ENCODE peak calls at places on chromosome 2, in nine cellular contexts. One of them, this sample, is unnamed.

GRCh38 chr2:73700111-73700510 is 37.0 kb downstream of the TPRKB start:
- ATAC-seq in sciatic nerve: peak
- ATAC-seq in aorta: peak
- ATAC-seq in stimulated activated effector memory CD8-positive, alpha-beta T cell treated with anti-CD3 and anti-CD28 coated beads, Interleukin-12 subunit alpha, Interleukin-12 subunit beta, amount 100 ng/mL, for 72 hours: no peak
- ATAC-seq in left cardiac atrium: no peak
- ATAC-seq in left ventricle myocardium superior: peak
- ATAC-seq in pancreas: peak
- ATAC-seq in right cardiac atrium: peak
- ATAC-seq in IMR-90: peak
- ATAC-seq in this sample: no peak

GRCh38 chr2:11562011-11562410 is 28.2 kb downstream of the GREB1 start:
- ATAC-seq in sciatic nerve: no peak
- ATAC-seq in aorta: no peak
- ATAC-seq in stimulated activated effector memory CD8-positive, alpha-beta T cell treated with anti-CD3 and anti-CD28 coated beads, Interleukin-12 subunit alpha, Interleukin-12 subunit beta, amount 100 ng/mL, for 72 hours: no peak
- ATAC-seq in left cardiac atrium: no peak
- ATAC-seq in left ventricle myocardium superior: no peak
- ATAC-seq in pancreas: no peak
- ATAC-seq in right cardiac atrium: no peak
- ATAC-seq in IMR-90: no peak
- ATAC-seq in this sample: no peak

GRCh38 chr2:15107137-15107536 is 454.0 kb downstream of the NBAS start:
- ATAC-seq in sciatic nerve: no peak
- ATAC-seq in aorta: no peak
- ATAC-seq in stimulated activated effector memory CD8-positive, alpha-beta T cell treated with anti-CD3 and anti-CD28 coated beads, Interleukin-12 subunit alpha, Interleukin-12 subunit beta, amount 100 ng/mL, for 72 hours: no peak
- ATAC-seq in left cardiac atrium: peak
- ATAC-seq in left ventricle myocardium superior: peak
- ATAC-seq in pancreas: no peak
- ATAC-seq in right cardiac atrium: peak
- ATAC-seq in IMR-90: no peak
- ATAC-seq in this sample: no peak

GRCh38 chr2:68745006-68745405 is 10.4 kb downstream of the ARHGAP25 start:
- ATAC-seq in sciatic nerve: no peak
- ATAC-seq in aorta: no peak
- ATAC-seq in stimulated activated effector memory CD8-positive, alpha-beta T cell treated with anti-CD3 and anti-CD28 coated beads, Interleukin-12 subunit alpha, Interleukin-12 subunit beta, amount 100 ng/mL, for 72 hours: peak
- ATAC-seq in left cardiac atrium: no peak
- ATAC-seq in left ventricle myocardium superior: no peak
- ATAC-seq in pancreas: no peak
- ATAC-seq in right cardiac atrium: no peak
- ATAC-seq in IMR-90: no peak
- ATAC-seq in this sample: peak

GRCh38 chr2:173588931-173589369 is 234.3 kb downstream of the CDCA7 start:
- ATAC-seq in sciatic nerve: no peak
- ATAC-seq in aorta: no peak
- ATAC-seq in stimulated activated effector memory CD8-positive, alpha-beta T cell treated with anti-CD3 and anti-CD28 coated beads, Interleukin-12 subunit alpha, Interleukin-12 subunit beta, amount 100 ng/mL, for 72 hours: no peak
- ATAC-seq in left cardiac atrium: no peak
- ATAC-seq in left ventricle myocardium superior: peak
- ATAC-seq in pancreas: no peak
- ATAC-seq in right cardiac atrium: no peak
- ATAC-seq in IMR-90: no peak
- ATAC-seq in this sample: no peak

GRCh38 chr2:227703280-227703732 is 14.5 kb downstream of the SLC19A3 start:
- ATAC-seq in sciatic nerve: peak
- ATAC-seq in aorta: peak
- ATAC-seq in stimulated activated effector memory CD8-positive, alpha-beta T cell treated with anti-CD3 and anti-CD28 coated beads, Interleukin-12 subunit alpha, Interleukin-12 subunit beta, amount 100 ng/mL, for 72 hours: no peak
- ATAC-seq in left cardiac atrium: peak
- ATAC-seq in left ventricle myocardium superior: no peak
- ATAC-seq in pancreas: peak
- ATAC-seq in right cardiac atrium: no peak
- ATAC-seq in IMR-90: peak
- ATAC-seq in this sample: no peak

GRCh38 chr2:158967731-158968395 is 577 bp upstream of the TANC1 start:
- ATAC-seq in sciatic nerve: peak
- ATAC-seq in aorta: peak
- ATAC-seq in stimulated activated effector memory CD8-positive, alpha-beta T cell treated with anti-CD3 and anti-CD28 coated beads, Interleukin-12 subunit alpha, Interleukin-12 subunit beta, amount 100 ng/mL, for 72 hours: no peak
- ATAC-seq in left cardiac atrium: peak
- ATAC-seq in left ventricle myocardium superior: peak
- ATAC-seq in pancreas: peak
- ATAC-seq in right cardiac atrium: peak
- ATAC-seq in IMR-90: peak
- ATAC-seq in this sample: no peak

GRCh38 chr2:96240341-96241038 is 25.3 kb downstream of the TMEM127 start:
- ATAC-seq in sciatic nerve: no peak
- ATAC-seq in aorta: no peak
- ATAC-seq in stimulated activated effector memory CD8-positive, alpha-beta T cell treated with anti-CD3 and anti-CD28 coated beads, Interleukin-12 subunit alpha, Interleukin-12 subunit beta, amount 100 ng/mL, for 72 hours: no peak
- ATAC-seq in left cardiac atrium: no peak
- ATAC-seq in left ventricle myocardium superior: peak
- ATAC-seq in pancreas: no peak
- ATAC-seq in right cardiac atrium: no peak
- ATAC-seq in IMR-90: no peak
- ATAC-seq in this sample: no peak

GRCh38 chr2:158666969-158667368 is 128.1 kb upstream of the DAPL1 start:
- ATAC-seq in sciatic nerve: no peak
- ATAC-seq in aorta: no peak
- ATAC-seq in stimulated activated effector memory CD8-positive, alpha-beta T cell treated with anti-CD3 and anti-CD28 coated beads, Interleukin-12 subunit alpha, Interleukin-12 subunit beta, amount 100 ng/mL, for 72 hours: no peak
- ATAC-seq in left cardiac atrium: no peak
- ATAC-seq in left ventricle myocardium superior: no peak
- ATAC-seq in pancreas: no peak
- ATAC-seq in right cardiac atrium: no peak
- ATAC-seq in IMR-90: no peak
- ATAC-seq in this sample: no peak

GRCh38 chr2:41965886-41966285 is 81.9 kb upstream of the PKDCC start:
- ATAC-seq in sciatic nerve: peak
- ATAC-seq in aorta: peak
- ATAC-seq in stimulated activated effector memory CD8-positive, alpha-beta T cell treated with anti-CD3 and anti-CD28 coated beads, Interleukin-12 subunit alpha, Interleukin-12 subunit beta, amount 100 ng/mL, for 72 hours: no peak
- ATAC-seq in left cardiac atrium: peak
- ATAC-seq in left ventricle myocardium superior: peak
- ATAC-seq in pancreas: no peak
- ATAC-seq in right cardiac atrium: peak
- ATAC-seq in IMR-90: no peak
- ATAC-seq in this sample: no peak

GRCh38 chr2:18623782-18624181 is 34.4 kb upstream of the NT5C1B start:
- ATAC-seq in sciatic nerve: no peak
- ATAC-seq in aorta: no peak
- ATAC-seq in stimulated activated effector memory CD8-positive, alpha-beta T cell treated with anti-CD3 and anti-CD28 coated beads, Interleukin-12 subunit alpha, Interleukin-12 subunit beta, amount 100 ng/mL, for 72 hours: no peak
- ATAC-seq in left cardiac atrium: no peak
- ATAC-seq in left ventricle myocardium superior: no peak
- ATAC-seq in pancreas: no peak
- ATAC-seq in right cardiac atrium: no peak
- ATAC-seq in IMR-90: peak
- ATAC-seq in this sample: no peak

GRCh38 chr2:109644571-109645275 is 30.6 kb downstream of the SOWAHC start:
- ATAC-seq in sciatic nerve: peak
- ATAC-seq in aorta: peak
- ATAC-seq in stimulated activated effector memory CD8-positive, alpha-beta T cell treated with anti-CD3 and anti-CD28 coated beads, Interleukin-12 subunit alpha, Interleukin-12 subunit beta, amount 100 ng/mL, for 72 hours: no peak
- ATAC-seq in left cardiac atrium: peak
- ATAC-seq in left ventricle myocardium superior: peak
- ATAC-seq in pancreas: peak
- ATAC-seq in right cardiac atrium: peak
- ATAC-seq in IMR-90: peak
- ATAC-seq in this sample: no peak

GRCh38 chr2:48467637-48468036 is 62.3 kb upstream of the STON1 start:
- ATAC-seq in sciatic nerve: no peak
- ATAC-seq in aorta: no peak
- ATAC-seq in stimulated activated effector memory CD8-positive, alpha-beta T cell treated with anti-CD3 and anti-CD28 coated beads, Interleukin-12 subunit alpha, Interleukin-12 subunit beta, amount 100 ng/mL, for 72 hours: peak
- ATAC-seq in left cardiac atrium: no peak
- ATAC-seq in left ventricle myocardium superior: no peak
- ATAC-seq in pancreas: no peak
- ATAC-seq in right cardiac atrium: no peak
- ATAC-seq in IMR-90: no peak
- ATAC-seq in this sample: peak

GRCh38 chr2:240232264-240232915 is 91.9 kb upstream of the OTOS start:
- ATAC-seq in sciatic nerve: no peak
- ATAC-seq in aorta: no peak
- ATAC-seq in stimulated activated effector memory CD8-positive, alpha-beta T cell treated with anti-CD3 and anti-CD28 coated beads, Interleukin-12 subunit alpha, Interleukin-12 subunit beta, amount 100 ng/mL, for 72 hours: no peak
- ATAC-seq in left cardiac atrium: no peak
- ATAC-seq in left ventricle myocardium superior: no peak
- ATAC-seq in pancreas: peak
- ATAC-seq in right cardiac atrium: no peak
- ATAC-seq in IMR-90: no peak
- ATAC-seq in this sample: no peak

GRCh38 chr2:26401739-26402541 is at the start of gene DRC1:
- ATAC-seq in sciatic nerve: peak
- ATAC-seq in aorta: peak
- ATAC-seq in stimulated activated effector memory CD8-positive, alpha-beta T cell treated with anti-CD3 and anti-CD28 coated beads, Interleukin-12 subunit alpha, Interleukin-12 subunit beta, amount 100 ng/mL, for 72 hours: peak
- ATAC-seq in left cardiac atrium: peak
- ATAC-seq in left ventricle myocardium superior: peak
- ATAC-seq in pancreas: no peak
- ATAC-seq in right cardiac atrium: peak
- ATAC-seq in IMR-90: peak
- ATAC-seq in this sample: no peak

GRCh38 chr2:234884591-234884990 is 67.2 kb upstream of the SH3BP4 start:
- ATAC-seq in sciatic nerve: no peak
- ATAC-seq in aorta: no peak
- ATAC-seq in stimulated activated effector memory CD8-positive, alpha-beta T cell treated with anti-CD3 and anti-CD28 coated beads, Interleukin-12 subunit alpha, Interleukin-12 subunit beta, amount 100 ng/mL, for 72 hours: no peak
- ATAC-seq in left cardiac atrium: no peak
- ATAC-seq in left ventricle myocardium superior: no peak
- ATAC-seq in pancreas: no peak
- ATAC-seq in right cardiac atrium: no peak
- ATAC-seq in IMR-90: no peak
- ATAC-seq in this sample: no peak

GRCh38 chr2:10918661-10919414 is 7.1 kb downstream of the KCNF1 start:
- ATAC-seq in sciatic nerve: peak
- ATAC-seq in aorta: no peak
- ATAC-seq in stimulated activated effector memory CD8-positive, alpha-beta T cell treated with anti-CD3 and anti-CD28 coated beads, Interleukin-12 subunit alpha, Interleukin-12 subunit beta, amount 100 ng/mL, for 72 hours: no peak
- ATAC-seq in left cardiac atrium: peak
- ATAC-seq in left ventricle myocardium superior: peak
- ATAC-seq in pancreas: peak
- ATAC-seq in right cardiac atrium: peak
- ATAC-seq in IMR-90: peak
- ATAC-seq in this sample: no peak

GRCh38 chr2:175585531-175585930 is 404.0 kb upstream of the ATP5MC3 start:
- ATAC-seq in sciatic nerve: no peak
- ATAC-seq in aorta: no peak
- ATAC-seq in stimulated activated effector memory CD8-positive, alpha-beta T cell treated with anti-CD3 and anti-CD28 coated beads, Interleukin-12 subunit alpha, Interleukin-12 subunit beta, amount 100 ng/mL, for 72 hours: no peak
- ATAC-seq in left cardiac atrium: no peak
- ATAC-seq in left ventricle myocardium superior: no peak
- ATAC-seq in pancreas: no peak
- ATAC-seq in right cardiac atrium: no peak
- ATAC-seq in IMR-90: no peak
- ATAC-seq in this sample: no peak

GRCh38 chr2:88666576-88666975 is 24.9 kb upstream of the RPIA start:
- ATAC-seq in sciatic nerve: no peak
- ATAC-seq in aorta: no peak
- ATAC-seq in stimulated activated effector memory CD8-positive, alpha-beta T cell treated with anti-CD3 and anti-CD28 coated beads, Interleukin-12 subunit alpha, Interleukin-12 subunit beta, amount 100 ng/mL, for 72 hours: peak
- ATAC-seq in left cardiac atrium: no peak
- ATAC-seq in left ventricle myocardium superior: no peak
- ATAC-seq in pancreas: peak
- ATAC-seq in right cardiac atrium: no peak
- ATAC-seq in IMR-90: no peak
- ATAC-seq in this sample: no peak